ENCODE peak calls at places on chromosomes 16 and 17, in nine cellular contexts. One of them, this sample, is unnamed.

GRCh38 chr17:56292010-56292409 is 138.7 kb downstream of the ANKFN1 start:
- DNase-seq in breast epithelium: no peak
- DNase-seq in lung: no peak
- DNase-seq in BJ: no peak
- DNase-seq in WTC11: no peak
- DNase-seq in GM06990: no peak
- DNase-seq in nephron progenitor cell: no peak
- DNase-seq in cardiac muscle cell: no peak
- DNase-seq in H1: no peak
- DNase-seq in this sample: no peak

GRCh38 chr16:2752850-2753522 is 548 bp downstream of the SRRM2 start:
- DNase-seq in H1: no peak
- DNase-seq in GM06990: peak
- DNase-seq in lung: no peak
- DNase-seq in breast epithelium: peak
- DNase-seq in WTC11: no peak
- DNase-seq in BJ: peak
- DNase-seq in nephron progenitor cell: peak
- DNase-seq in cardiac muscle cell: peak
- DNase-seq in this sample: no peak

GRCh38 chr17:74513987-74514631 is 17.2 kb downstream of the CD300LB start:
- DNase-seq in lung: no peak
- DNase-seq in nephron progenitor cell: no peak
- DNase-seq in H1: peak
- DNase-seq in WTC11: no peak
- DNase-seq in breast epithelium: peak
- DNase-seq in GM06990: no peak
- DNase-seq in BJ: no peak
- DNase-seq in cardiac muscle cell: peak
- DNase-seq in this sample: peak

GRCh38 chr16:87979352-87979751 is 28.1 kb downstream of the BANP start:
- DNase-seq in BJ: no peak
- DNase-seq in breast epithelium: no peak
- DNase-seq in H1: no peak
- DNase-seq in cardiac muscle cell: no peak
- DNase-seq in WTC11: no peak
- DNase-seq in nephron progenitor cell: no peak
- DNase-seq in lung: no peak
- DNase-seq in GM06990: no peak
- DNase-seq in this sample: no peak

GRCh38 chr16:27430923-27431484 is 29.0 kb downstream of the IL21R start:
- DNase-seq in lung: peak
- DNase-seq in breast epithelium: no peak
- DNase-seq in cardiac muscle cell: peak
- DNase-seq in WTC11: no peak
- DNase-seq in H1: peak
- DNase-seq in GM06990: peak
- DNase-seq in BJ: no peak
- DNase-seq in nephron progenitor cell: no peak
- DNase-seq in this sample: peak

GRCh38 chr17:15659663-15660062 is 24.4 kb downstream of the TRIM16 start:
- DNase-seq in WTC11: no peak
- DNase-seq in H1: no peak
- DNase-seq in breast epithelium: peak
- DNase-seq in cardiac muscle cell: peak
- DNase-seq in lung: peak
- DNase-seq in GM06990: no peak
- DNase-seq in BJ: no peak
- DNase-seq in nephron progenitor cell: no peak
- DNase-seq in this sample: no peak

GRCh38 chr16:87407511-87408112 is 15.5 kb downstream of the MAP1LC3B start:
- DNase-seq in breast epithelium: peak
- DNase-seq in GM06990: peak
- DNase-seq in H1: no peak
- DNase-seq in WTC11: no peak
- DNase-seq in cardiac muscle cell: no peak
- DNase-seq in nephron progenitor cell: no peak
- DNase-seq in lung: peak
- DNase-seq in BJ: peak
- DNase-seq in this sample: peak

GRCh38 chr17:79003661-79004411 is 5.7 kb downstream of the CANT1 start:
- DNase-seq in nephron progenitor cell: no peak
- DNase-seq in H1: no peak
- DNase-seq in cardiac muscle cell: no peak
- DNase-seq in lung: no peak
- DNase-seq in BJ: no peak
- DNase-seq in WTC11: no peak
- DNase-seq in GM06990: no peak
- DNase-seq in breast epithelium: no peak
- DNase-seq in this sample: no peak

GRCh38 chr17:80414508-80414802 is 512 bp upstream of the ENDOV start:
- DNase-seq in nephron progenitor cell: no peak
- DNase-seq in breast epithelium: no peak
- DNase-seq in GM06990: no peak
- DNase-seq in cardiac muscle cell: no peak
- DNase-seq in lung: no peak
- DNase-seq in BJ: no peak
- DNase-seq in H1: no peak
- DNase-seq in WTC11: no peak
- DNase-seq in this sample: no peak

GRCh38 chr16:57797526-57798266 is 4.6 kb downstream of the KIFC3 start:
- DNase-seq in cardiac muscle cell: no peak
- DNase-seq in GM06990: no peak
- DNase-seq in nephron progenitor cell: peak
- DNase-seq in breast epithelium: peak
- DNase-seq in lung: peak
- DNase-seq in WTC11: peak
- DNase-seq in BJ: no peak
- DNase-seq in H1: peak
- DNase-seq in this sample: no peak

GRCh38 chr17:57853695-57854094 is 3.9 kb upstream of the MRPS23 start:
- DNase-seq in H1: no peak
- DNase-seq in breast epithelium: peak
- DNase-seq in WTC11: no peak
- DNase-seq in nephron progenitor cell: no peak
- DNase-seq in BJ: no peak
- DNase-seq in cardiac muscle cell: no peak
- DNase-seq in GM06990: no peak
- DNase-seq in lung: no peak
- DNase-seq in this sample: no peak

GRCh38 chr17:73658821-73659220 is 14.6 kb upstream of the SDK2 start:
- DNase-seq in GM06990: no peak
- DNase-seq in nephron progenitor cell: no peak
- DNase-seq in H1: no peak
- DNase-seq in breast epithelium: no peak
- DNase-seq in BJ: no peak
- DNase-seq in cardiac muscle cell: no peak
- DNase-seq in lung: peak
- DNase-seq in WTC11: no peak
- DNase-seq in this sample: no peak

GRCh38 chr17:5838661-5839300 is 231.4 kb upstream of the WSCD1 start:
- DNase-seq in WTC11: peak
- DNase-seq in BJ: no peak
- DNase-seq in GM06990: no peak
- DNase-seq in nephron progenitor cell: no peak
- DNase-seq in lung: no peak
- DNase-seq in H1: no peak
- DNase-seq in breast epithelium: no peak
- DNase-seq in cardiac muscle cell: no peak
- DNase-seq in this sample: no peak

GRCh38 chr17:79137791-79138190 is 63.2 kb downstream of the ENGASE start:
- DNase-seq in H1: no peak
- DNase-seq in breast epithelium: no peak
- DNase-seq in WTC11: no peak
- DNase-seq in cardiac muscle cell: no peak
- DNase-seq in GM06990: no peak
- DNase-seq in BJ: no peak
- DNase-seq in nephron progenitor cell: no peak
- DNase-seq in lung: no peak
- DNase-seq in this sample: no peak

DNA sequence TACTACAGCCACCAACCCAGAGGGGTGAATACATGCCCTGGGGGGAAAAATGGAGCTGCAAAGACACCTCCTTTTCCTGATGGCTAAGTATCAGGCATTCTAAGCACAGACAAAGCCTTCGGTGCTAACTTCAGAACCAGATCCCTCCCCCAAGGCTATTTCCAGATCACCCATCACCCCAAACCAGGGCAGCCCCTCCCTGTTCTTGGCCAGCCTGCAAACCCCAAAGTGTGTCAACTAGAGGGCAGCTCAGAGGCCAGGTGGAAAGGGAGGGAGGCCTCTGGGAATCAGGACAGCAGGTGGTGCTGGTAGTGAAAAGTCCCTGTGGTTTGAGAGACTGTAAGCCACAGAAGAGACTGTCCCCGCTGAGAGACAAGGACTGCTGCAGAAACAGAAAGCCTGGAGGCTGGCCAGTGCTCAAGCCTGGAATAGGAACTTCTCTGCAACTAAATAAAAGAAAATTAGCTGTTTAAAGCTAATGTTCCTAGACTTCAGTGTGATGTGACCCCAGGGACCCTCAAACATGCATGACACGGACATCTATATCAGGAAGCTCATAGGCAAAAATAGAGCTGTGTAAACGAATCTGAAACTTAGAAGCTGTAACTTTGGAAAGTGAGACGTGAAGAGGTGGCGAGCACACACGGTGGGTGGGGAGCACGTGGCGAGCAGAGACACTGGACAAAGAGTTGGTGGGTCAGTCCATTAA is 9.1 kb downstream of the TUBG1 start:
- DNase-seq in lung: peak
- DNase-seq in nephron progenitor cell: peak
- DNase-seq in WTC11: peak
- DNase-seq in BJ: no peak
- DNase-seq in breast epithelium: peak
- DNase-seq in H1: peak
- DNase-seq in cardiac muscle cell: no peak
- DNase-seq in GM06990: peak
- DNase-seq in this sample: no peak
- TF ChIP-seq CTCF in lung: no peak
- TF ChIP-seq CTCF in nephron progenitor cell: no peak
- TF ChIP-seq CTCF in WTC11: no peak
- TF ChIP-seq CTCF in BJ: peak
- TF ChIP-seq CTCF in breast epithelium: peak
- TF ChIP-seq CTCF in H1: peak
- TF ChIP-seq CTCF in cardiac muscle cell: peak
- TF ChIP-seq CTCF in GM06990: peak
- TF ChIP-seq CTCF in this sample: peak

GRCh38 chr17:66855204-66855603 is 20.3 kb downstream of the CACNG5 start:
- DNase-seq in lung: no peak
- DNase-seq in breast epithelium: no peak
- DNase-seq in H1: peak
- DNase-seq in nephron progenitor cell: no peak
- DNase-seq in cardiac muscle cell: peak
- DNase-seq in GM06990: no peak
- DNase-seq in WTC11: peak
- DNase-seq in BJ: no peak
- DNase-seq in this sample: no peak
- TF ChIP-seq CTCF in lung: no peak
- TF ChIP-seq CTCF in breast epithelium: no peak
- TF ChIP-seq CTCF in H1: peak
- TF ChIP-seq CTCF in nephron progenitor cell: no peak
- TF ChIP-seq CTCF in cardiac muscle cell: peak
- TF ChIP-seq CTCF in GM06990: peak
- TF ChIP-seq CTCF in WTC11: peak
- TF ChIP-seq CTCF in BJ: peak
- TF ChIP-seq CTCF in this sample: peak

GRCh38 chr17:9233271-9233599 is 211.9 kb downstream of the NTN1 start:
- DNase-seq in WTC11: no peak
- DNase-seq in cardiac muscle cell: no peak
- DNase-seq in breast epithelium: no peak
- DNase-seq in nephron progenitor cell: no peak
- DNase-seq in H1: no peak
- DNase-seq in lung: no peak
- DNase-seq in BJ: no peak
- DNase-seq in GM06990: no peak
- DNase-seq in this sample: peak

GRCh38 chr17:9233761-9234160 is 212.5 kb downstream of the NTN1 start:
- DNase-seq in H1: no peak
- DNase-seq in cardiac muscle cell: no peak
- DNase-seq in BJ: no peak
- DNase-seq in GM06990: no peak
- DNase-seq in breast epithelium: no peak
- DNase-seq in WTC11: no peak
- DNase-seq in nephron progenitor cell: no peak
- DNase-seq in lung: no peak
- DNase-seq in this sample: peak

GRCh38 chr17:9235346-9235745 is 214.0 kb downstream of the NTN1 start:
- DNase-seq in nephron progenitor cell: no peak
- DNase-seq in cardiac muscle cell: no peak
- DNase-seq in GM06990: no peak
- DNase-seq in BJ: no peak
- DNase-seq in WTC11: no peak
- DNase-seq in lung: no peak
- DNase-seq in H1: no peak
- DNase-seq in breast epithelium: no peak
- DNase-seq in this sample: no peak

GRCh38 chr17:9232591-9233270 is 211.4 kb downstream of the NTN1 start:
- DNase-seq in GM06990: no peak
- DNase-seq in nephron progenitor cell: peak
- DNase-seq in breast epithelium: no peak
- DNase-seq in H1: no peak
- DNase-seq in lung: no peak
- DNase-seq in WTC11: no peak
- DNase-seq in cardiac muscle cell: no peak
- DNase-seq in BJ: no peak
- DNase-seq in this sample: no peak

DNA sequence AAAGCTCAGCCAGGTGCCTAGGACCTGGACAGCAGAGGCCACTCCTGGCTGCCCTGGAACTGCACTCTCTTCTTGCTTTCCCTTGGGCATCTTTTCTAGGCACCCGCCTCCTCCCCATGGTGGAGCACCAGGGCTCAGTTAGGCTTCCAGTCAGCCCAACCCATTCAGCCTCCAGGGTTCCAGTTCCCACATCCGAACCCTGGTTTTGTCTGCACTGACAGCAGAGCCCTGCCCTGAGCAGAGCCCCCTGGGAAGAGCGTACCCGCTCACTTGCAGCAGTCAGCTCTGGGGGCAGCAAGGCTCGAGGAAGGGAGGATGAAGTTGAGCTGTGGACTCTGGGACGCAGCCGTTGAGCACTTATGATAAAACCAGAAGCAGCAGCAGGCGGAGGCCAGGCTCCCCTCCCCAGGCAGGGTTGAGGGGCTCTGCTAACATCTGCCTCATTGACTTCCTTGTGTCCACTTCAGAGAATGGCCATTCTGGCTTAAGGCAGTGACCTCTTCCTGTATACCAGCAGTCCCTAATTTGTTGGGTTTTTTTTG is 213.2 kb downstream of the NTN1 start:
- DNase-seq in WTC11: no peak
- DNase-seq in cardiac muscle cell: no peak
- DNase-seq in nephron progenitor cell: no peak
- DNase-seq in H1: no peak
- DNase-seq in breast epithelium: no peak
- DNase-seq in GM06990: no peak
- DNase-seq in BJ: no peak
- DNase-seq in lung: no peak
- DNase-seq in this sample: peak
- TF ChIP-seq CTCF in WTC11: no peak
- TF ChIP-seq CTCF in cardiac muscle cell: no peak
- TF ChIP-seq CTCF in nephron progenitor cell: no peak
- TF ChIP-seq CTCF in H1: no peak
- TF ChIP-seq CTCF in breast epithelium: no peak
- TF ChIP-seq CTCF in GM06990: no peak
- TF ChIP-seq CTCF in BJ: no peak
- TF ChIP-seq CTCF in lung: no peak
- TF ChIP-seq CTCF in this sample: no peak

GRCh38 chr16:10879681-10880589 is 2.9 kb downstream of the CIITA start:
- DNase-seq in lung: no peak
- DNase-seq in cardiac muscle cell: no peak
- DNase-seq in WTC11: no peak
- DNase-seq in nephron progenitor cell: no peak
- DNase-seq in H1: no peak
- DNase-seq in GM06990: no peak
- DNase-seq in BJ: no peak
- DNase-seq in breast epithelium: no peak
- DNase-seq in this sample: no peak
- TF ChIP-seq CTCF in lung: no peak
- TF ChIP-seq CTCF in cardiac muscle cell: no peak
- TF ChIP-seq CTCF in WTC11: no peak
- TF ChIP-seq CTCF in nephron progenitor cell: no peak
- TF ChIP-seq CTCF in H1: no peak
- TF ChIP-seq CTCF in GM06990: no peak
- TF ChIP-seq CTCF in BJ: no peak
- TF ChIP-seq CTCF in breast epithelium: no peak
- TF ChIP-seq CTCF in this sample: no peak